ENCODE peak calls at places on chromosomes 2 and 18, in four cellular contexts. S, A, I and L are unnamed samples.

GRCh38 chr18:9649164-9649540 is 34.8 kb upstream of the PPP4R1 start:
- DNase-seq in S (no peak), A (no peak), I (no peak), L (no peak)

GRCh38 chr2:202187570-202187969 is 50.8 kb downstream of the SUMO1 start:
- DNase-seq in S (no peak), A (no peak), I (no peak), L (no peak)

GRCh38 chr2:3033315-3033714 is 344.3 kb downstream of the EIPR1 start:
- DNase-seq in S (no peak), A (no peak), I (no peak), L (no peak)

GRCh38 chr2:67108231-67108630 is 288.9 kb upstream of the ETAA1 start:
- DNase-seq in S (no peak), A (no peak), I (no peak), L (no peak)

GRCh38 chr18:21004721-21005120 is 106.9 kb downstream of the ROCK1 start:
- DNase-seq in S (no peak), A (peak; percentile 94), I (no peak), L (no peak)

GRCh38 chr2:238228700-238229099 is 11.1 kb downstream of the HES6 start:
- DNase-seq in S (no peak), A (no peak), I (no peak), L (no peak)

GRCh38 chr2:240917009-240917683 is 11.0 kb downstream of the CROCC2 start:
- DNase-seq in S (no peak), A (no peak), I (no peak), L (no peak)

GRCh38 chr2:19140463-19141208 is 217.8 kb downstream of the OSR1 start:
- DNase-seq in S (no peak), A (peak; percentile 82), I (no peak), L (peak; percentile 85)

GRCh38 chr2:133710613-133711012 is 142.3 kb upstream of the NCKAP5 start:
- DNase-seq in S (no peak), A (no peak), I (no peak), L (no peak)